ENCODE peak calls at places on chromosomes 4 and X, in eight cellular contexts. G, D, E, I, N, B, T and H are unnamed samples.

GRCh38 chr4:16122784-16123183 is 39.0 kb upstream of the PROM1 start:
- DNase-seq in G (no peak), D (no peak), E (no peak), I (no peak), N (no peak), B (peak; percentile 42), T (no peak), H (no peak)

GRCh38 chrX:109134777-109135176 is 347.1 kb downstream of the GUCY2F start:
- DNase-seq in G (no peak), D (no peak), E (no peak), I (no peak), N (no peak), B (no peak), T (no peak), H (no peak)

GRCh38 chrX:134782796-134783195 is 124.5 kb upstream of the PLAC1 start:
- DNase-seq in G (no peak), D (no peak), E (no peak), I (peak; percentile 9), N (no peak), B (no peak), T (no peak), H (peak; percentile 5)

GRCh38 chr4:26873391-26874026 is 12.9 kb downstream of the STIM2 start:
- DNase-seq in G (no peak), D (no peak), E (no peak), I (peak; percentile 60), N (no peak), B (no peak), T (no peak), H (peak; percentile 7)

GRCh38 chr4:11455201-11455835 is 26.6 kb upstream of the HS3ST1 start:
- DNase-seq in G (no peak), D (no peak), E (no peak), I (no peak), N (no peak), B (no peak), T (no peak), H (no peak)

GRCh38 chr4:86493460-86493859 is 100.7 kb upstream of the PTPN13 start:
- DNase-seq in G (no peak), D (no peak), E (no peak), I (no peak), N (no peak), B (no peak), T (no peak), H (no peak)

GRCh38 chrX:391717-392691 is 5.3 kb upstream of the PPP2R3B start:
- DNase-seq in G (no peak), D (no peak), E (no peak), I (no peak), N (no peak), B (no peak), T (no peak), H (no peak)

GRCh38 chrX:30309139-30309571 is at the start of gene NR0B1:
- DNase-seq in G (no peak), D (peak; percentile 10), E (peak; percentile 71), I (no peak), N (peak; percentile 19), B (no peak), T (peak; percentile 63), H (peak; percentile 3)

GRCh38 chrX:123854329-123854728 is 5.5 kb upstream of the XIAP start:
- DNase-seq in G (no peak), D (no peak), E (no peak), I (no peak), N (no peak), B (no peak), T (no peak), H (no peak)

GRCh38 chrX:10329984-10330383 is 173.2 kb downstream of the CLCN4 start:
- DNase-seq in G (no peak), D (no peak), E (no peak), I (no peak), N (no peak), B (no peak), T (peak; percentile 42), H (no peak)

GRCh38 chr4:147825451-147826287 is 93.8 kb downstream of the ARHGAP10 start:
- DNase-seq in G (peak; percentile 36), D (no peak), E (no peak), I (no peak), N (peak; percentile 49), B (no peak), T (no peak), H (no peak)

GRCh38 chrX:37825225-37825842 is 22.0 kb downstream of the DYNLT3 start:
- DNase-seq in G (peak; percentile 36), D (peak; percentile 33), E (peak; percentile 74), I (peak; percentile 65), N (peak; percentile 27), B (no peak), T (no peak), H (peak; percentile 28)

GRCh38 chr4:183295711-183296110 is 24.4 kb downstream of the CLDN22 start:
- DNase-seq in G (no peak), D (no peak), E (no peak), I (no peak), N (no peak), B (no peak), T (no peak), H (no peak)

GRCh38 chr4:21011106-21011505 is 310.8 kb downstream of the PACRGL start:
- DNase-seq in G (no peak), D (no peak), E (no peak), I (no peak), N (no peak), B (no peak), T (no peak), H (no peak)

GRCh38 chr4:25425361-25425760 is 48.3 kb downstream of the ANAPC4 start:
- DNase-seq in G (no peak), D (no peak), E (no peak), I (no peak), N (no peak), B (no peak), T (no peak), H (no peak)

GRCh38 chr4:34365891-34366290 is 1878.4 kb downstream of the ARAP2 start:
- DNase-seq in G (no peak), D (no peak), E (no peak), I (no peak), N (no peak), B (no peak), T (no peak), H (no peak)

GRCh38 chr4:85368240-85368639 is 106.7 kb upstream of the ARHGAP24 start:
- DNase-seq in G (no peak), D (no peak), E (no peak), I (no peak), N (no peak), B (no peak), T (no peak), H (no peak)

GRCh38 chr4:182022899-182023298 is 220.3 kb upstream of the TENM3 start:
- DNase-seq in G (no peak), D (no peak), E (no peak), I (no peak), N (no peak), B (no peak), T (no peak), H (no peak)

GRCh38 chr4:187470061-187470460 is 525.5 kb upstream of the ZFP42 start:
- DNase-seq in G (no peak), D (no peak), E (no peak), I (no peak), N (no peak), B (no peak), T (no peak), H (no peak)

DNA sequence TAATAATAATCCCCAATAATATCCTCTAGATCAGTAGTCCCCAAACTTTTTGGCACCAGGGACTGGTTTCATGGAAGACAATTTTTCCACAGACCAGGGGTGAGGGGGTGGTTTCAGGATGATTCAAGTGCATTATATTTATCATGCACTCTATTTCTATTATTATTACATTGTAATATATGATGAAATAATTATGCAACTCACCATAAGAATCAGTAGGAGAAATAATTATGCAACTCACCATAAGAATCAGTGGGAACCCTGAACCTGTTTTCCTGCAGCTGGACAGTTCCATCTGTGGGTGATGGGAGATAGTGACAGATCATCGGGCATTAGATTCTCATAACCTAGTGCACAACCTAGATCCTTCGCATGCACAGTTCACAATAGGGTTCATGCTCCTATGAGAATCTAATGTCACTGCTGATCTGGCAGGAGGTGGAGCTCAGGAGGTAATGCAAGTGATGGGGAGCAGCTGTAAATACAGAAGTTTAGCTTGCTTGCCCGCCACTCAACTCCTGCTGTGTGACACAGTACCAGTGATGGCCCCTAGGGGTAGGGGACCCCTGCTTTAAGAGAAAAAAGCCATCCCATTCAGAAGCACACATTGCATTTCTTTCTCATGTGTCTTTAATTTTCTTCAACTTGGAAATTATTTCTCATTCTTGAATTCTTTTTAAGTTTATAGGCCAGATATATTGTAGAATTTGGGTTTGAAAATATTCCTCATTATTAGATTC is 16.0 kb upstream of the SH3RF1 start:
- DNase-seq in G (no peak), D (peak; percentile 22), E (peak; percentile 61), I (peak; percentile 33), N (no peak), B (no peak), T (no peak), H (no peak)
- TF ChIP-seq CTCF in G (no peak), D (peak; percentile 60), E (peak; percentile 58), I (peak; percentile 32), N (no peak), B (no peak), T (no peak), H (peak; percentile 21)

GRCh38 chr4:68518889-68519288 is 57.2 kb downstream of the UGT2B17 start:
- DNase-seq in G (no peak), D (no peak), E (no peak), I (no peak), N (no peak), B (no peak), T (no peak), H (no peak)
- TF ChIP-seq CTCF in G (no peak), D (no peak), E (no peak), I (no peak), N (no peak), B (no peak), T (peak; percentile 2), H (no peak)

GRCh38 chr4:82219346-82219745 is 154.4 kb downstream of the HNRNPD start:
- DNase-seq in G (no peak), D (no peak), E (no peak), I (no peak), N (no peak), B (no peak), T (no peak), H (no peak)

GRCh38 chr4:82213485-82214162 is 160.2 kb downstream of the HNRNPD start:
- DNase-seq in G (no peak), D (no peak), E (no peak), I (no peak), N (no peak), B (no peak), T (no peak), H (no peak)

GRCh38 chr4:82216231-82216630 is 157.6 kb downstream of the HNRNPD start:
- DNase-seq in G (no peak), D (no peak), E (no peak), I (no peak), N (no peak), B (no peak), T (no peak), H (no peak)

GRCh38 chr4:82215800-82216199 is 158.0 kb downstream of the HNRNPD start:
- DNase-seq in G (no peak), D (no peak), E (no peak), I (no peak), N (no peak), B (no peak), T (no peak), H (no peak)

GRCh38 chr4:82217986-82218715 is 155.6 kb downstream of the HNRNPD start:
- DNase-seq in G (no peak), D (peak; percentile 22), E (no peak), I (no peak), N (no peak), B (no peak), T (no peak), H (no peak)
- TF ChIP-seq CTCF in G (no peak), D (peak; percentile 64), E (peak; percentile 69), I (peak; percentile 10), N (no peak), B (no peak), T (no peak), H (no peak)

GRCh38 chrX:54042609-54043010 is 1.7 kb downstream of the PHF8 start:
- DNase-seq in G (peak; percentile 44), D (peak; percentile 34), E (peak; percentile 79), I (peak; percentile 62), N (peak; percentile 60), B (no peak), T (peak; percentile 77), H (peak; percentile 28)
- TF ChIP-seq CTCF in G (no peak), D (peak; percentile 13), E (peak; percentile 58), I (no peak), N (no peak), B (no peak), T (no peak), H (no peak)